ENCODE peak calls at places on chromosome 14, in ten cellular contexts. H, Y, M, Z, L, U, S, W, E and J are unnamed samples. For H3K36me3 and H3K27me3, the result is how much of the 10 kb centered on the place peaks cover.

GRCh38 chr14:20631023-20631820 is 10.3 kb downstream of the OR6S1 start:
- DNase-seq in W (no peak), S (peak), L (no peak), Z (no peak), Y (peak), U (peak), M (peak), E (peak), H (no peak), J (no peak)

GRCh38 chr14:90042587-90043252 is 19.1 kb upstream of the KCNK13 start:
- DNase-seq in H (no peak), Z (no peak), E (no peak), W (no peak), M (no peak), L (no peak), U (no peak), S (no peak), Y (no peak), J (no peak)

GRCh38 chr14:42806909-42807315 is 1200.2 kb downstream of the LRFN5 start:
- DNase-seq in Y (no peak), Z (no peak), W (no peak), M (no peak), H (no peak), L (no peak), E (peak), S (no peak), U (peak), J (no peak)

GRCh38 chr14:97306785-97307246 is 509.6 kb downstream of the VRK1 start:
- DNase-seq in E (no peak), S (no peak), H (no peak), W (no peak), Y (no peak), M (no peak), U (no peak), L (no peak), Z (no peak), J (no peak)

GRCh38 chr14:32435411-32435810 is 106.3 kb downstream of the AKAP6 start:
- DNase-seq in W (no peak), H (no peak), S (no peak), M (no peak), Z (no peak), U (no peak), L (no peak), E (no peak), Y (no peak), J (no peak)

GRCh38 chr14:31879661-31880348 is 197.3 kb upstream of the ARHGAP5 start:
- DNase-seq in Y (no peak), H (no peak), E (no peak), S (no peak), W (no peak), L (no peak), Z (no peak), U (no peak), M (no peak), J (no peak)

GRCh38 chr14:52413729-52414453 is 99.8 kb downstream of the PTGER2 start:
- DNase-seq in M (no peak), W (no peak), E (peak), L (no peak), S (no peak), U (peak), Y (no peak), Z (no peak), H (no peak), J (no peak)

GRCh38 chr14:51807355-51807754 is 53.1 kb upstream of the GNG2 start:
- DNase-seq in Z (no peak), M (no peak), L (no peak), H (no peak), E (peak), Y (no peak), S (no peak), U (peak), W (no peak), J (no peak)

GRCh38 chr14:80981156-80981555 is 25.7 kb downstream of the TSHR start:
- DNase-seq in Y (no peak), H (no peak), U (no peak), L (no peak), E (no peak), Z (no peak), W (no peak), S (no peak), M (no peak), J (no peak)

GRCh38 chr14:69317780-69318179 is 57.8 kb downstream of the GALNT16 start:
- DNase-seq in W (no peak), E (no peak), L (no peak), H (peak), S (no peak), Z (no peak), M (peak), U (no peak), Y (no peak), J (peak)
- H3K27ac ChIP-seq in W (peak), E (peak), L (no peak), H (peak), S (no peak), Z (no peak), M (no peak), U (no peak), Y (peak), J (peak)

DNA sequence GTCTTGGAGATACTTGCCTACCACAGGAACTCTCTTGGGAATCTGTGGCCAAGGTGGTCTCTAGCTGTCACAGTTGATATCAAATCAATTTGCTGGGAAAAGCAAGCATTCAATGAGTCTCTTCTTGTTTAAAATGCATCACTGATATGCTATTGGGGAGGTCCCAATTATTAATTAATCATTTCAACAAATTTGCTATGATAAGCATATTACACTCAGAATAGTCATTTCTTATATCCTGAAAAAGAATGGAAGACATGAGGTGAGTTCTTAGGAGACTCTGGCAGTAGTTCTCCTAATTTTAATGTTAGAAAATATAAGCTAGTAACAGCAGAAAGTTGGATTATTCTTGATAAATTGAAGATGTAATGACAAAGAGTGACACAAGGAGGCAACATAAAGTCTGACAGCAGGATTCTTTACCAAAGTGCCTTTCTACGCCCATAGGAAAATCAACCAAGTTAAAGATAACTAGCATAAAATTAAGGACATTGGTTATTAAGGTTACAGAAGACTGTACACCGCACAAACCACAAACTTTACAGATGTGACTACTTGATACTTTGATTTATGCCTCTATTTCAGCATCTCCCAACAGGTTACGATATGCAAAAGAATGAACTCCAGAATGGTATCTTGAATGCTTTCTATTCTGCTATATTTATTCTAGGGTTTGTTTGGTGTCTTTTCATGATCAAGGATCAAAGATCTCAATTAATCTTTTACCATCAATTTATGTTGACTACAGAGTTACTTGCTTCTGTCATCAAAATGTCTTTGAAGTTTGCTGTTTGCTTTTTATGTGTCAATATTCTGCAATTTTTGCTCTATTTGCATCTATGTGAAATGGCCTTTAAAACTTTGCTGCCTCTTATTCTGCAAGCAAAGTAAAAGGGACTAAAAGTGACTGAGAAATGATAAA is 349.6 kb upstream of the CLEC14A start:
- DNase-seq in Y (no peak), E (peak), L (no peak), M (no peak), H (no peak), W (no peak), S (no peak), U (peak), Z (no peak), J (no peak)
- H3K36me3 ChIP-seq in Y (under half), E (under half), L (under half), M (under half), H (under half), W (under half), S (under half), U (under half), Z (under half), J (under half)

GRCh38 chr14:54671537-54671936 is 104.6 kb downstream of the SAMD4A start:
- DNase-seq in H (no peak), E (no peak), M (no peak), U (no peak), Y (no peak), Z (no peak), L (no peak), W (no peak), S (no peak), J (no peak)

GRCh38 chr14:54672688-54673087 is 105.8 kb downstream of the SAMD4A start:
- DNase-seq in M (no peak), Y (no peak), Z (no peak), E (no peak), U (no peak), S (no peak), H (no peak), L (no peak), W (no peak), J (no peak)

GRCh38 chr14:54674342-54674741 is 107.4 kb downstream of the SAMD4A start:
- DNase-seq in L (no peak), E (no peak), Z (no peak), W (no peak), H (no peak), M (no peak), Y (no peak), S (no peak), U (no peak), J (no peak)

GRCh38 chr14:54672181-54672580 is 105.3 kb downstream of the SAMD4A start:
- DNase-seq in Y (no peak), U (no peak), L (no peak), H (no peak), M (no peak), E (no peak), Z (no peak), W (no peak), S (no peak), J (no peak)

GRCh38 chr14:54673193-54674121 is 106.5 kb downstream of the SAMD4A start:
- DNase-seq in W (no peak), U (no peak), Y (no peak), H (no peak), S (no peak), M (no peak), L (no peak), E (peak), Z (no peak), J (no peak)
- H3K27me3 ChIP-seq in W (under half), U (under half), Y (under half), H (under half), S (under half), M (under half), L (under half), E (under half), Z (under half), J (under half)

GRCh38 chr14:91496790-91497189 is 13.3 kb downstream of the PPP4R3A start:
- DNase-seq in L (no peak), H (no peak), E (no peak), W (no peak), U (no peak), Z (no peak), M (no peak), Y (no peak), S (no peak), J (no peak)

GRCh38 chr14:91503000-91503504 is 7.1 kb downstream of the PPP4R3A start:
- DNase-seq in E (no peak), Z (no peak), L (no peak), M (no peak), S (no peak), Y (no peak), U (no peak), H (no peak), W (no peak), J (no peak)

GRCh38 chr14:91501348-91501747 is 8.8 kb downstream of the PPP4R3A start:
- DNase-seq in U (no peak), S (no peak), L (no peak), E (no peak), W (no peak), Z (no peak), M (no peak), Y (no peak), H (no peak), J (no peak)

GRCh38 chr14:91506226-91506625 is 3.9 kb downstream of the PPP4R3A start:
- DNase-seq in Y (no peak), W (no peak), L (no peak), E (no peak), S (no peak), M (no peak), H (no peak), U (no peak), Z (no peak), J (no peak)

GRCh38 chr14:91501951-91502930 is 7.9 kb downstream of the PPP4R3A start:
- DNase-seq in Z (no peak), H (no peak), L (no peak), Y (no peak), E (no peak), S (no peak), M (no peak), U (no peak), W (no peak), J (no peak)
- H3K27ac ChIP-seq in Z (no peak), H (no peak), L (no peak), Y (no peak), E (no peak), S (no peak), M (no peak), U (no peak), W (no peak), J (no peak)

GRCh38 chr14:85878874-85879273 is 348.9 kb downstream of the FLRT2 start:
- DNase-seq in W (no peak), Z (no peak), Y (no peak), E (no peak), H (no peak), L (no peak), M (no peak), S (no peak), U (no peak), J (no peak)
- H3K36me3 ChIP-seq in W (under half), Z (under half), Y (under half), E (under half), H (under half), L (under half), M (under half), S (under half), U (under half), J (under half)

GRCh38 chr14:94768521-94769412 is 1.1 kb downstream of the GSC start:
- DNase-seq in E (no peak), Z (no peak), W (no peak), L (peak), S (no peak), H (no peak), U (peak), M (no peak), Y (no peak), J (peak)

GRCh38 chr14:94767321-94767878 is 2.5 kb downstream of the GSC start:
- DNase-seq in H (no peak), W (no peak), L (no peak), E (no peak), Y (no peak), M (no peak), S (no peak), Z (no peak), U (no peak), J (no peak)

GRCh38 chr14:94770251-94770749 is 387 bp upstream of the GSC start:
- DNase-seq in Y (no peak), M (no peak), L (no peak), W (no peak), U (no peak), H (no peak), Z (no peak), E (peak), S (no peak), J (no peak)

GRCh38 chr14:94769413-94770250 is at the start of gene GSC:
- DNase-seq in W (no peak), Z (no peak), U (peak), E (no peak), Y (no peak), L (peak), S (no peak), H (no peak), M (no peak), J (no peak)

DNA sequence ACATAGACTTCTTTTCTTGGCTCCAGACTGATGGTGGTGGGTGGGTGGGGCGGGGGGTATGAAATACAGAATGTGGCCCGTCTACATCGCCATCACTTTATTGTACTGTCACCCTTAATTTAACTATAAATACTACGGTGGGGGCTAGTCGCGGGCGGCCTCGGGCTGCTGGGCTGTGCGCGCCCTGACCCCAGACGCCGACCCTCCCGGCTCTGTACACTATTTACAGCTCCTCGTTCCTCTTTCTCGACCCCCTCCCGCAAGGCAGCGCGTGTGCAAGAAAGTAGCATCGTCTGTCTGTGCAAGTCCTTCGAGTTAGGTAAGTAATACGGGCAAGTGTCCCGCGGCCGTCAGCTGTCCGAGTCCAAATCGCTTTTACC is 1.8 kb downstream of the GSC start:
- DNase-seq in S (no peak), H (no peak), W (no peak), Z (no peak), M (no peak), L (no peak), Y (no peak), E (no peak), U (no peak), J (no peak)
- H3K27me3 ChIP-seq in S (under half), H (half or more), W (under half), Z (under half), M (under half), L (half or more), Y (under half), E (half or more), U (half or more), J (half or more)

GRCh38 chr14:100103261-100104005 is 38.2 kb downstream of the EVL start:
- DNase-seq in H (no peak), S (no peak), Z (no peak), Y (no peak), W (no peak), M (no peak), L (no peak), E (no peak), U (peak), J (peak)
- H3K27ac ChIP-seq in H (no peak), S (peak), Z (no peak), Y (no peak), W (peak), M (peak), L (no peak), E (no peak), U (no peak), J (peak)

GRCh38 chr14:75467763-75468162 is 39.9 kb downstream of the JDP2 start:
- DNase-seq in Y (no peak), E (no peak), Z (no peak), H (peak), W (no peak), L (no peak), U (no peak), M (no peak), S (no peak), J (no peak)

GRCh38 chr14:75469164-75469563 is 41.3 kb downstream of the JDP2 start:
- DNase-seq in L (no peak), M (no peak), Y (no peak), S (no peak), Z (no peak), W (no peak), H (no peak), U (no peak), E (no peak), J (no peak)

GRCh38 chr14:75470238-75470797 is 42.5 kb downstream of the JDP2 start:
- DNase-seq in H (no peak), U (no peak), W (no peak), L (no peak), M (no peak), E (no peak), Y (no peak), Z (no peak), S (no peak), J (no peak)

GRCh38 chr14:75471059-75471458 is 43.2 kb downstream of the JDP2 start:
- DNase-seq in S (no peak), L (no peak), M (no peak), U (no peak), W (no peak), E (no peak), Z (no peak), H (no peak), Y (no peak), J (no peak)

DNA sequence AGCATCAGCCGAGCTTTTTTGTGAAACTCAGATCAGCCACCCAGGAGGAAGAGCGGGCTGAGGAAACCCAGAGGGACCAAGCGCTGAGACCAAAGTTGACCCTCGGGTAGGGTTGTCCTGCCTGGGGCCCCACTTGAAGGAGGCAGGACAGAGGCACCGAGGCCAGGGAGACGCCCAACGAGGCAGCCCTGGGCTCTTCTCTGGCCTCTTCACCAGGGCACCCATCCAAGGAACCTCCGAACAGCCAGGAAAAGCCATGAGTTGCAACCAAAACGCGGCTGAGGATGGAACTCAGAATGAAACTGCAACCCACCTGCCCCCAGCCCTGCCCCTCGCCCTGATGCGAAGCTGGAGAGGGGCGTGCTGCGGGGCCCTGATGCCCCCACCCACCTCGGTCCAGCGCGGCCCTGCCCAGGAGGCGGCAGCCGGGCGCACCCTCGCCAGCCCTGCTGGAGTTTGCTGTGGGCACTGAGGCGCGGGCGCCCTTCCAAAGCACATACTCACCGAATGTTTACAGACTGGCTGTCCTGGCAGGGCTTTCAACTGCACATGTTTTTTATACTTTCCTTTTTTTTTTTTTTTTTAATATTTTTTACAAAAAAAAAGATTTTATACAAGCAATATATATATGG is 41.9 kb downstream of the JDP2 start:
- DNase-seq in M (no peak), Y (no peak), S (no peak), W (peak), L (peak), H (peak), E (no peak), Z (no peak), U (no peak), J (peak)
- H3K36me3 ChIP-seq in M (under half), Y (half or more), S (under half), W (under half), L (under half), H (under half), E (under half), Z (under half), U (under half), J (half or more)

GRCh38 chr14:37598085-37598972 is 2.9 kb downstream of the TTC6 start:
- DNase-seq in L (no peak), U (no peak), H (no peak), Z (no peak), W (peak), E (no peak), M (no peak), Y (peak), S (no peak), J (peak)
- H3K27me3 ChIP-seq in L (half or more), U (half or more), H (half or more), Z (half or more), W (under half), E (half or more), M (under half), Y (under half), S (under half), J (half or more)

GRCh38 chr14:71358209-71358931 is 451.1 kb downstream of the PCNX1 start:
- DNase-seq in S (no peak), M (no peak), W (no peak), L (no peak), Y (no peak), E (peak), H (no peak), Z (no peak), U (no peak), J (no peak)
- H3K27ac ChIP-seq in S (no peak), M (no peak), W (peak), L (no peak), Y (no peak), E (no peak), H (no peak), Z (no peak), U (no peak), J (no peak)